ENCODE peak calls at places on chromosomes 6 and 20, in seven cellular contexts. K is colonic mucosa, R is fibroblast of villous mesenchyme, Q is body of pancreas, M is cardiac fibroblast, B is epithelial cell of proximal tubule, Y is A549. A is an unnamed sample.
A peak's percentile ranks its signal among the peaks of the same experiment; 100 is the strongest.

GRCh38 chr6:153781306-153781705 is 257.7 kb upstream of the OPRM1 start:
- DNase-seq in K (no peak), R (no peak), Q (no peak), M (no peak), B (no peak), Y (no peak), A (no peak)

GRCh38 chr20:16801919-16802651 is 53.9 kb downstream of the OTOR start:
- DNase-seq in Y (peak; percentile 69), M (peak; percentile 64), K (peak; percentile 59), Q (peak; percentile 64), R (peak; percentile 51), B (no peak), A (peak; percentile 78)

GRCh38 chr6:10520468-10520867 is 683 bp upstream of the GCNT2 start:
- DNase-seq in B (no peak), K (no peak), Y (no peak), M (peak; percentile 5), R (no peak), Q (no peak), A (no peak)

GRCh38 chr20:7606941-7607340 is 333.3 kb downstream of the HAO1 start:
- DNase-seq in M (no peak), Y (no peak), B (no peak), R (no peak), Q (no peak), K (no peak), A (no peak)

GRCh38 chr6:23446394-23447001 is 679.5 kb upstream of the NRSN1 start:
- DNase-seq in R (peak; percentile 44), M (peak; percentile 66), K (no peak), Q (no peak), Y (peak; percentile 9), B (no peak), A (no peak)

GRCh38 chr6:51112731-51113130 is 294.1 kb downstream of the TFAP2B start:
- DNase-seq in K (no peak), Y (no peak), R (no peak), Q (no peak), M (no peak), B (no peak), A (no peak)

GRCh38 chr6:17280552-17281090 is 540 bp upstream of the RBM24 start:
- DNase-seq in Y (peak; percentile 63), R (no peak), K (peak; percentile 54), Q (peak; percentile 3), B (no peak), M (no peak), A (no peak)

GRCh38 chr6:62612526-62612925 is 326.5 kb upstream of the KHDRBS2 start:
- DNase-seq in R (no peak), B (no peak), Y (no peak), K (no peak), M (no peak), Q (no peak), A (no peak)

GRCh38 chr20:50663095-50663821 is 28.1 kb downstream of the RIPOR3 start:
- DNase-seq in B (no peak), K (no peak), Q (peak; percentile 94), R (no peak), M (no peak), Y (peak; percentile 79), A (peak; percentile 88)

GRCh38 chr6:155123520-155123919 is 128.4 kb downstream of the TIAM2 start:
- DNase-seq in Q (no peak), M (no peak), R (no peak), K (no peak), Y (no peak), B (no peak), A (no peak)

GRCh38 chr6:146620655-146621054 is 21.9 kb downstream of the ADGB start:
- DNase-seq in K (no peak), Y (no peak), B (no peak), R (peak; percentile 26), Q (no peak), M (peak; percentile 14), A (no peak)

GRCh38 chr6:140475086-140475485 is 1100.6 kb upstream of the CITED2 start:
- DNase-seq in Q (no peak), M (no peak), K (no peak), Y (no peak), B (no peak), R (no peak), A (no peak)

GRCh38 chr20:20411841-20412240 is 43.9 kb downstream of the INSM1 start:
- DNase-seq in Y (no peak), B (no peak), M (no peak), Q (no peak), K (no peak), R (no peak), A (no peak)

GRCh38 chr6:160261991-160262718 is 3.5 kb upstream of the SLC22A2 start:
- DNase-seq in M (peak; percentile 22), Q (no peak), Y (peak; percentile 58), B (no peak), R (peak; percentile 59), K (peak; percentile 16), A (peak; percentile 17)

GRCh38 chr20:58700121-58700780 is 7.7 kb downstream of the NPEPL1 start:
- DNase-seq in R (no peak), M (no peak), Q (no peak), B (no peak), Y (no peak), K (no peak), A (no peak)

GRCh38 chr6:44076366-44077200 is 50.7 kb downstream of the MRPL14 start:
- DNase-seq in Q (peak; percentile 55), M (no peak), Y (no peak), K (peak; percentile 62), B (no peak), R (peak; percentile 51), A (no peak)

GRCh38 chr6:149060300-149060984 is 257.1 kb upstream of the TAB2 start:
- DNase-seq in B (no peak), M (peak; percentile 45), R (no peak), K (peak; percentile 72), Q (peak; percentile 27), Y (no peak), A (no peak)

GRCh38 chr20:41425180-41425884 is 58.7 kb upstream of the EMILIN3 start:
- DNase-seq in Y (no peak), Q (no peak), R (peak; percentile 76), K (no peak), B (no peak), M (no peak), A (no peak)

GRCh38 chr20:38181207-38181693 is 16.2 kb upstream of the TGM2 start:
- DNase-seq in Q (no peak), M (no peak), Y (no peak), K (no peak), B (no peak), R (no peak), A (peak; percentile 82)

GRCh38 chr6:53300656-53301551 is 47.8 kb downstream of the ELOVL5 start:
- DNase-seq in Q (peak; percentile 10), Y (no peak), M (peak; percentile 45), R (no peak), B (no peak), K (no peak), A (no peak)

GRCh38 chr6:183668-184067 is 108.6 kb upstream of the DUSP22 start:
- DNase-seq in B (no peak), Q (no peak), M (no peak), R (no peak), K (no peak), Y (no peak), A (no peak)
- H3K4me3 ChIP-seq in B (no peak overlapping the region), Q (no peak overlapping the region), M (no peak overlapping the region), R (no peak overlapping the region), K (no peak overlapping the region), Y (no peak overlapping the region), A (no peak overlapping the region)

DNA sequence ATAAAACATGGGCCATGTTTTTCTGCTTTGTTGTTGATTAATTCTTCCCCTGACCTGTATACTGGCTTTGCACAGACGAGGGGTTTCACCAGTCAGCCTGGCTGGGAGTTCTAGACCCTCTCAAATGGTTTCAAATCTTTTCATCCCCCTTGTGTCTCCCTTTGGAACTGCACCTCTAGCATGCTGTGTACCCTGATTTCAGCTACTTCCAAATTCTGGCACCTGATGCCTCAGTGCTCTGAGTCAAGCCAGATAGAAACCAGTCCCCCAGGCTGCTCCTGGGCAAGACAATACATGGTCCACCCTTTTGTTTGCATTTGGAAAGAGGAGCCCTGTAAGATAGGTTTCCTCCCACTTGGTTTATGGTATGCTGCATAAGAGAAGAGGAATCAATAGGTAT is 290.2 kb downstream of the BTBD3 start:
- DNase-seq in Y (peak; percentile 45), Q (peak; percentile 48), M (peak; percentile 65), K (peak; percentile 36), B (no peak), R (peak; percentile 49), A (peak; percentile 70)
- TF ChIP-seq CTCF in Y (no peak), Q (peak; percentile 74), M (peak; percentile 79), K (peak; percentile 64), B (peak; percentile 69), R (peak; percentile 92), A (peak; percentile 78)

GRCh38 chr6:2396292-2396691 is 150.9 kb upstream of the GMDS start:
- DNase-seq in K (no peak), R (no peak), B (no peak), Q (no peak), M (no peak), Y (no peak), A (no peak)

GRCh38 chr6:2396856-2397640 is 151.6 kb upstream of the GMDS start:
- DNase-seq in Y (no peak), Q (no peak), B (peak; percentile 26), R (peak; percentile 66), K (no peak), M (peak; percentile 17), A (no peak)
- H3K4me3 ChIP-seq in Y (no peak overlapping the region), Q (no peak overlapping the region), B (no peak overlapping the region), R (peak overlapping the region; percentile 9), K (no peak overlapping the region), M (no peak overlapping the region), A (no peak overlapping the region)

GRCh38 chr20:34709044-34709835 is 5.1 kb downstream of the TP53INP2 start:
- DNase-seq in Q (peak; percentile 80), M (peak; percentile 76), Y (peak; percentile 86), B (no peak), R (peak; percentile 85), K (peak; percentile 92), A (peak; percentile 94)

GRCh38 chr20:34708621-34709043 is 4.5 kb downstream of the TP53INP2 start:
- DNase-seq in B (no peak), Q (peak; percentile 47), Y (peak; percentile 67), K (peak; percentile 77), R (peak; percentile 53), M (peak; percentile 45), A (peak; percentile 89)

GRCh38 chr20:34710568-34710839 is 6.4 kb downstream of the TP53INP2 start:
- DNase-seq in Q (no peak), B (no peak), Y (no peak), R (no peak), M (no peak), K (no peak), A (no peak)

GRCh38 chr20:34710861-34711574 is 6.9 kb downstream of the TP53INP2 start:
- DNase-seq in M (no peak), R (no peak), Y (no peak), K (no peak), Q (no peak), B (no peak), A (no peak)

DNA sequence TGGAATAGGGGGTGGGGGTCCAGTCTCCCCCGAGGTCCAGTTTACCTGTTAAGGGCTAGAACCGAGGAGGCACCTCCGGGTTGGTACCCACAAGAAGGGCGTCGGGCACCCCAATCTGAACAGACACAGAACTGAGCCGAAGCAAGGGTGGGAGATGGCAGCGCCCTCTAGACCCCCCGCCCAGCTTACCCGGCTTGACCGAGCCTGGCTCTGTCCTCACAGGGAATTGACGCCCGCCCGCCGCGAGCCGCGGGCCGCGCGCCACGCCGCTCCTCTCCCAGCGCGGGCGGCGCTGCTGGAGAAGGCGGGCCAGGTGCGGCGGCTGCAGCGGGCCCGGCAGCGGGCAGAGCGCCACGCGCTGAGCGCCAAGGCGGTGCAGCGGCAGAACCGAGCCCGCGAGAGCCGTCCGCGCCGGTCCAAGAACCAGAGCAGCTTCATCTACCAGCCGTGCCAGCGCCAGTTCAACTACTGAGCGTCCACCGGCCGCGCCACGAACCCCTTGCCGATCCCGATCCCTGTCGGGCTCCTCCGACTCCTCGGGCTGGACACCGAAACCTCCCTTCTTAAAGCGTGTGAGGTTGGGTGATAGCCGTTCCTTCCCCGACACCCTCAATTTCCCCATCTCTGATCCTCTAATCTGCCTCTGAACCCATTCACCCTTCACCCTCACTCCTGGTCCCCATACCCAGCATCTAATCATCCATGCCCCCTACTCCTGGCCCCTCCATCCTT is 5.9 kb downstream of the TP53INP2 start:
- DNase-seq in B (no peak), K (peak; percentile 77), Y (no peak), Q (peak; percentile 79), R (peak; percentile 71), M (no peak), A (peak; percentile 88)
- TF ChIP-seq CTCF in B (peak; percentile 39), K (no peak), Y (peak; percentile 78), Q (peak; percentile 38), R (no peak), M (no peak), A (peak; percentile 72)

A was measured in Caco-2.